ENCODE peak calls at places on chromosomes 4 and X, in five cellular contexts. One of them, this sample, is unnamed.

GRCh38 chrX:40098264-40099045 is 697 bp upstream of the BCOR start:
- DNase-seq in GM12878: no peak
- DNase-seq in endothelial cell of umbilical vein: peak
- DNase-seq in SK-N-SH: peak
- DNase-seq in HepG2: no peak
- DNase-seq in this sample: no peak

GRCh38 chrX:154378059-154378798 is 866 bp upstream of the EMD start:
- DNase-seq in GM12878: no peak
- DNase-seq in SK-N-SH: peak
- DNase-seq in HepG2: no peak
- DNase-seq in endothelial cell of umbilical vein: peak
- DNase-seq in this sample: no peak

GRCh38 chrX:74465424-74465823 is 44.1 kb downstream of the SLC16A2 start:
- DNase-seq in endothelial cell of umbilical vein: no peak
- DNase-seq in SK-N-SH: no peak
- DNase-seq in HepG2: no peak
- DNase-seq in GM12878: no peak
- DNase-seq in this sample: no peak

GRCh38 chr4:183118585-183118984 is 19.5 kb downstream of the WWC2 start:
- DNase-seq in SK-N-SH: no peak
- DNase-seq in GM12878: no peak
- DNase-seq in endothelial cell of umbilical vein: peak
- DNase-seq in HepG2: no peak
- DNase-seq in this sample: no peak

GRCh38 chr4:109332926-109333464 is 30.5 kb upstream of the COL25A1 start:
- DNase-seq in SK-N-SH: no peak
- DNase-seq in HepG2: no peak
- DNase-seq in endothelial cell of umbilical vein: no peak
- DNase-seq in GM12878: no peak
- DNase-seq in this sample: no peak

GRCh38 chr4:171954650-171955049 is 141.4 kb downstream of the GALNTL6 start:
- DNase-seq in HepG2: no peak
- DNase-seq in GM12878: peak
- DNase-seq in SK-N-SH: no peak
- DNase-seq in endothelial cell of umbilical vein: no peak
- DNase-seq in this sample: peak

GRCh38 chr4:1410491-1411325 is 4.5 kb upstream of the NKX1-1 start:
- DNase-seq in endothelial cell of umbilical vein: peak
- DNase-seq in HepG2: peak
- DNase-seq in GM12878: no peak
- DNase-seq in SK-N-SH: peak
- DNase-seq in this sample: no peak

GRCh38 chr4:87120411-87121162 is 99.8 kb downstream of the KLHL8 start:
- DNase-seq in SK-N-SH: no peak
- DNase-seq in GM12878: no peak
- DNase-seq in HepG2: peak
- DNase-seq in endothelial cell of umbilical vein: peak
- DNase-seq in this sample: no peak

GRCh38 chr4:184168406-184169019 is 49.2 kb downstream of the ENPP6 start:
- DNase-seq in HepG2: peak
- DNase-seq in endothelial cell of umbilical vein: peak
- DNase-seq in SK-N-SH: peak
- DNase-seq in GM12878: no peak
- DNase-seq in this sample: peak

GRCh38 chr4:161817822-161818412 is 345.9 kb downstream of the FSTL5 start:
- DNase-seq in SK-N-SH: no peak
- DNase-seq in HepG2: no peak
- DNase-seq in endothelial cell of umbilical vein: no peak
- DNase-seq in GM12878: no peak
- DNase-seq in this sample: no peak

GRCh38 chrX:2708601-2709200 is 17.6 kb downstream of the CD99 start:
- DNase-seq in endothelial cell of umbilical vein: no peak
- DNase-seq in SK-N-SH: no peak
- DNase-seq in GM12878: no peak
- DNase-seq in HepG2: no peak
- DNase-seq in this sample: no peak

GRCh38 chrX:2711441-2711840 is 20.3 kb downstream of the CD99 start:
- DNase-seq in SK-N-SH: no peak
- DNase-seq in GM12878: no peak
- DNase-seq in endothelial cell of umbilical vein: no peak
- DNase-seq in HepG2: no peak
- DNase-seq in this sample: no peak

GRCh38 chrX:2710496-2710895 is 19.4 kb downstream of the CD99 start:
- DNase-seq in SK-N-SH: no peak
- DNase-seq in GM12878: no peak
- DNase-seq in endothelial cell of umbilical vein: no peak
- DNase-seq in HepG2: no peak
- DNase-seq in this sample: no peak

GRCh38 chrX:2708016-2708415 is 16.9 kb downstream of the CD99 start:
- DNase-seq in SK-N-SH: no peak
- DNase-seq in endothelial cell of umbilical vein: no peak
- DNase-seq in GM12878: no peak
- DNase-seq in HepG2: no peak
- DNase-seq in this sample: no peak

GRCh38 chrX:2710041-2710471 is 19.0 kb downstream of the CD99 start:
- DNase-seq in endothelial cell of umbilical vein: peak
- DNase-seq in HepG2: no peak
- DNase-seq in GM12878: no peak
- DNase-seq in SK-N-SH: no peak
- DNase-seq in this sample: peak
- TF ChIP-seq POLR2AphosphoS5 in endothelial cell of umbilical vein: peak
- TF ChIP-seq POLR2AphosphoS5 in HepG2: no peak
- TF ChIP-seq POLR2AphosphoS5 in GM12878: no peak
- TF ChIP-seq POLR2AphosphoS5 in SK-N-SH: no peak
- TF ChIP-seq POLR2AphosphoS5 in this sample: no peak

GRCh38 chr4:122456228-122457106 is at the start of gene IL2:
- DNase-seq in SK-N-SH: no peak
- DNase-seq in GM12878: no peak
- DNase-seq in HepG2: no peak
- DNase-seq in endothelial cell of umbilical vein: no peak
- DNase-seq in this sample: no peak

GRCh38 chr4:122453384-122454000 is 3.0 kb downstream of the IL2 start:
- DNase-seq in HepG2: no peak
- DNase-seq in GM12878: no peak
- DNase-seq in SK-N-SH: no peak
- DNase-seq in endothelial cell of umbilical vein: no peak
- DNase-seq in this sample: no peak

DNA sequence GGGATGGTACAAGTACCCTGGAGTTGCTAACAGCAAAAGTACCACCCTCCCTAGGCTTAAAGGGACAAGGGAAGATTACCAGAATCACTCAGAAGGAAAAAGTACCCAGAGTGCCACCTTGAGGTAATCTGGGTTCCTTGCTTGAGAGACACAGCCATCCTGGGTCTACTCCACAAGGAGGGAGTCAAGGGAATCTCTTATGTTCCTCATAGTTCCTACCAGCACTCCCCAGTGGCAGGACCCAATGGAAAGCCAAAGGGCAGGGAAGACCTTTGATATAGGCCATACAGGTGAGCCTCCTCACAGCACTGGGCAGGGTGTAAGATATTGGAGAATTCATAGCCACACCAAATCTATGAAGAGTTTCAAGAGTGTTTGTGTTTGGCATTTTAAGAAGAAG is 5.7 kb downstream of the IL2 start:
- DNase-seq in HepG2: peak
- DNase-seq in endothelial cell of umbilical vein: no peak
- DNase-seq in SK-N-SH: no peak
- DNase-seq in GM12878: no peak
- DNase-seq in this sample: peak
- TF ChIP-seq CTCF in HepG2: peak
- TF ChIP-seq CTCF in endothelial cell of umbilical vein: peak
- TF ChIP-seq CTCF in SK-N-SH: peak
- TF ChIP-seq CTCF in GM12878: peak
- TF ChIP-seq CTCF in this sample: peak

GRCh38 chr4:34202154-34202553 is 2042.2 kb downstream of the ARAP2 start:
- DNase-seq in endothelial cell of umbilical vein: no peak
- DNase-seq in HepG2: no peak
- DNase-seq in SK-N-SH: no peak
- DNase-seq in GM12878: no peak
- DNase-seq in this sample: no peak

GRCh38 chr4:34196375-34196774 is 2047.9 kb downstream of the ARAP2 start:
- DNase-seq in SK-N-SH: no peak
- DNase-seq in endothelial cell of umbilical vein: no peak
- DNase-seq in GM12878: no peak
- DNase-seq in HepG2: no peak
- DNase-seq in this sample: no peak

GRCh38 chr4:34200535-34200934 is 2043.8 kb downstream of the ARAP2 start:
- DNase-seq in GM12878: no peak
- DNase-seq in endothelial cell of umbilical vein: no peak
- DNase-seq in SK-N-SH: no peak
- DNase-seq in HepG2: peak
- DNase-seq in this sample: no peak

GRCh38 chr4:34194585-34194984 is 2049.7 kb downstream of the ARAP2 start:
- DNase-seq in SK-N-SH: no peak
- DNase-seq in endothelial cell of umbilical vein: no peak
- DNase-seq in HepG2: no peak
- DNase-seq in GM12878: no peak
- DNase-seq in this sample: no peak

DNA sequence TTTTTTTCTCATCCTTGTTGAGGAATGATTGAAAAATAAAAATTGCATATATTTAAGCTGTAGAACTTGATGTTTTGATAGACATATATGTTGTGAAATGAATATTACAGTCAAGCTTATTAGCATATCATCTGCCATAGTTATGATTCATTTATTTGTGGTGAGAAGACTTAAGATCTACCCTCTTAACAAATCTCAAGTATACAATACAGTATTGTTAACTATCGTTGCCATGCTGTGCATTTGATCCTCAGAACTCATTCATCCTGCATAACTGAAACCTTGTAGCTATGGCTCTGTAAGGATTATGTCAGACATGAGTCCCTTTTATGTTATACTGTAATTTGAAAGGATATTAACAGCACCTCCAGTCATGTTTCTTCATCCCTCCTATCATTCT is 2045.3 kb downstream of the ARAP2 start:
- DNase-seq in endothelial cell of umbilical vein: no peak
- DNase-seq in GM12878: no peak
- DNase-seq in SK-N-SH: no peak
- DNase-seq in HepG2: no peak
- DNase-seq in this sample: no peak
- TF ChIP-seq MAX in endothelial cell of umbilical vein: no peak
- TF ChIP-seq MAX in GM12878: no peak
- TF ChIP-seq MAX in SK-N-SH: no peak
- TF ChIP-seq MAX in HepG2: no peak
- TF ChIP-seq MAX in this sample: no peak

DNA sequence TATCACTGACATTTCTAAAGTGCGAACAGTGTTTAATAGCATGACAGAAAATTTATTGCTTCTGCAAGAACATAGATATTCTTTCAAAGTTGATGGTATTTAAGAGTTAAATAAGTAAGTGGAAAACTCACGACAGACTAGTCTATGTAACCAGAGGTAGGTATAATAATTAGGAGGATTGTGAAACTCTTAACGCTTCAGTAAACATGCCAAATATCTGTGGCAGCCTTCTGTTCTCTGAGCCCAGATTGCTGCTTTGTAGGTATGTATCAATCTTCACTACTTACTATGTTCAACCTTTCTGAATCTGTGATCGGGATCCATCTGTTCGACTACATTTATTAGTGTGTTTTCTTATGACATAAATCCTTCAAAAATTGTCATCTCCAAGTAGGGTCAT is 53.6 kb upstream of the SPANXB1 start:
- DNase-seq in HepG2: no peak
- DNase-seq in SK-N-SH: no peak
- DNase-seq in GM12878: no peak
- DNase-seq in endothelial cell of umbilical vein: no peak
- DNase-seq in this sample: no peak
- TF ChIP-seq POLR2AphosphoS5 in HepG2: no peak
- TF ChIP-seq POLR2AphosphoS5 in SK-N-SH: no peak
- TF ChIP-seq POLR2AphosphoS5 in GM12878: no peak
- TF ChIP-seq POLR2AphosphoS5 in endothelial cell of umbilical vein: no peak
- TF ChIP-seq POLR2AphosphoS5 in this sample: no peak

DNA sequence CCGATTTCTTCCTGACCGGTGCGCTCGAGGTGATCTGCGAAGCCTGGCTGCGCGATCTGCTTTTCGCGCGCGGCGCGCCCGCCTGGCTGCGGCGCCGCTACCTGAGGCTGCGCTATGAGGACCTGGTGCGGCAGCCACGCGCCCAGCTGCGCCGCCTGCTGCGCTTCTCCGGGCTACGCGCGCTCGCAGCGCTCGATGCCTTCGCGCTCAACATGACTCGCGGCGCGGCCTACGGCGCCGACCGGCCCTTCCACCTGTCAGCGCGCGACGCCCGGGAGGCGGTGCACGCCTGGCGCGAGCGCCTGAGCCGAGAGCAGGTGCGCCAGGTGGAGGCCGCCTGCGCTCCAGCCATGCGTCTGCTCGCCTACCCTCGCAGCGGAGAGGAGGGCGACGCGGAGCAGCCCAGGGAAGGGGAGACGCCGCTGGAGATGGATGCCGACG is 1.4 kb downstream of the CHST7 start:
- DNase-seq in SK-N-SH: peak
- DNase-seq in endothelial cell of umbilical vein: peak
- DNase-seq in GM12878: no peak
- DNase-seq in HepG2: no peak
- DNase-seq in this sample: no peak
- TF ChIP-seq CTCF in SK-N-SH: no peak
- TF ChIP-seq CTCF in endothelial cell of umbilical vein: no peak
- TF ChIP-seq CTCF in GM12878: no peak
- TF ChIP-seq CTCF in HepG2: no peak
- TF ChIP-seq CTCF in this sample: no peak